ENCODE peak calls at places on chromosome 14, in four cellular contexts. One of them, this sample, is unnamed.

GRCh38 chr14:41297961-41298690 is 308.6 kb upstream of the LRFN5 start:
- DNase-seq in fibroblast of lung: peak; percentile 12
- DNase-seq in colonic mucosa: no peak
- DNase-seq in lower lobe of right lung: no peak
- DNase-seq in this sample: no peak

GRCh38 chr14:68693926-68694325 is 98.9 kb downstream of the ZFP36L1 start:
- DNase-seq in fibroblast of lung: no peak
- DNase-seq in colonic mucosa: no peak
- DNase-seq in lower lobe of right lung: no peak
- DNase-seq in this sample: no peak

GRCh38 chr14:24057271-24057670 is 5.5 kb downstream of the CARMIL3 start:
- DNase-seq in fibroblast of lung: no peak
- DNase-seq in colonic mucosa: no peak
- DNase-seq in lower lobe of right lung: no peak
- DNase-seq in this sample: no peak

GRCh38 chr14:58731465-58732330 is 93.9 kb downstream of the DACT1 start:
- DNase-seq in fibroblast of lung: peak; percentile 100
- DNase-seq in colonic mucosa: no peak
- DNase-seq in lower lobe of right lung: no peak
- DNase-seq in this sample: no peak

GRCh38 chr14:88452231-88452630 is 66.8 kb downstream of the SPATA7 start:
- DNase-seq in fibroblast of lung: no peak
- DNase-seq in colonic mucosa: no peak
- DNase-seq in lower lobe of right lung: no peak
- DNase-seq in this sample: no peak

GRCh38 chr14:52106853-52107252 is 38.0 kb upstream of the NID2 start:
- DNase-seq in fibroblast of lung: no peak
- DNase-seq in colonic mucosa: no peak
- DNase-seq in lower lobe of right lung: no peak
- DNase-seq in this sample: no peak

GRCh38 chr14:102622262-102622885 is 29.9 kb downstream of the RCOR1 start:
- DNase-seq in fibroblast of lung: no peak
- DNase-seq in colonic mucosa: no peak
- DNase-seq in lower lobe of right lung: no peak
- DNase-seq in this sample: peak; percentile 17

GRCh38 chr14:88411039-88411438 is 25.6 kb downstream of the SPATA7 start:
- DNase-seq in fibroblast of lung: no peak
- DNase-seq in colonic mucosa: no peak
- DNase-seq in lower lobe of right lung: peak; percentile 47
- DNase-seq in this sample: no peak

GRCh38 chr14:90641111-90642010 is 174.9 kb downstream of the TTC7B start:
- DNase-seq in fibroblast of lung: peak; percentile 39
- DNase-seq in colonic mucosa: no peak
- DNase-seq in lower lobe of right lung: no peak
- DNase-seq in this sample: no peak

GRCh38 chr14:101252443-101253214 is 308.7 kb upstream of the DIO3 start:
- DNase-seq in fibroblast of lung: no peak
- DNase-seq in colonic mucosa: no peak
- DNase-seq in lower lobe of right lung: no peak
- DNase-seq in this sample: no peak

GRCh38 chr14:23361320-23361719 is 3.7 kb downstream of the EFS start:
- DNase-seq in fibroblast of lung: peak; percentile 63
- DNase-seq in colonic mucosa: no peak
- DNase-seq in lower lobe of right lung: no peak
- DNase-seq in this sample: no peak

GRCh38 chr14:52563120-52563519 is 10.5 kb downstream of the GPR137C start:
- DNase-seq in fibroblast of lung: peak; percentile 68
- DNase-seq in colonic mucosa: no peak
- DNase-seq in lower lobe of right lung: no peak
- DNase-seq in this sample: no peak

GRCh38 chr14:50044040-50044651 is 72.2 kb downstream of the VCPKMT start:
- DNase-seq in fibroblast of lung: no peak
- DNase-seq in colonic mucosa: no peak
- DNase-seq in lower lobe of right lung: no peak
- DNase-seq in this sample: no peak

GRCh38 chr14:41606249-41607118 is at the start of gene LRFN5:
- DNase-seq in fibroblast of lung: peak; percentile 53
- DNase-seq in colonic mucosa: peak; percentile 21
- DNase-seq in lower lobe of right lung: no peak
- DNase-seq in this sample: no peak

GRCh38 chr14:59570122-59570521 is 6.5 kb downstream of the CCDC175 start:
- DNase-seq in fibroblast of lung: no peak
- DNase-seq in colonic mucosa: peak; percentile 41
- DNase-seq in lower lobe of right lung: no peak
- DNase-seq in this sample: no peak

GRCh38 chr14:88218119-88218915 is 104.8 kb downstream of the KCNK10 start:
- DNase-seq in fibroblast of lung: no peak
- DNase-seq in colonic mucosa: no peak
- DNase-seq in lower lobe of right lung: no peak
- DNase-seq in this sample: no peak

GRCh38 chr14:26163761-26164160 is 434.1 kb downstream of the NOVA1 start:
- DNase-seq in fibroblast of lung: peak; percentile 39
- DNase-seq in colonic mucosa: no peak
- DNase-seq in lower lobe of right lung: no peak
- DNase-seq in this sample: no peak

GRCh38 chr14:33897878-33898535 is 52.9 kb downstream of the EGLN3 start:
- DNase-seq in fibroblast of lung: no peak
- DNase-seq in colonic mucosa: no peak
- DNase-seq in lower lobe of right lung: no peak
- DNase-seq in this sample: no peak

GRCh38 chr14:96064866-96065265 is 25.7 kb downstream of the C14orf132 start:
- DNase-seq in fibroblast of lung: no peak
- DNase-seq in colonic mucosa: no peak
- DNase-seq in lower lobe of right lung: no peak
- DNase-seq in this sample: no peak

GRCh38 chr14:29320261-29320660 is 553.7 kb downstream of the FOXG1 start:
- DNase-seq in fibroblast of lung: peak; percentile 81
- DNase-seq in colonic mucosa: no peak
- DNase-seq in lower lobe of right lung: no peak
- DNase-seq in this sample: no peak

GRCh38 chr14:89067293-89067972 is 243.0 kb downstream of the TTC8 start:
- DNase-seq in fibroblast of lung: no peak
- DNase-seq in colonic mucosa: no peak
- DNase-seq in lower lobe of right lung: no peak
- DNase-seq in this sample: no peak

GRCh38 chr14:77830692-77831091 is 30.8 kb downstream of the ADCK1 start:
- DNase-seq in fibroblast of lung: no peak
- DNase-seq in colonic mucosa: no peak
- DNase-seq in lower lobe of right lung: no peak
- DNase-seq in this sample: no peak

GRCh38 chr14:61080591-61081010 is 99.6 kb downstream of the SLC38A6 start:
- DNase-seq in fibroblast of lung: peak; percentile 92
- DNase-seq in colonic mucosa: no peak
- DNase-seq in lower lobe of right lung: no peak
- DNase-seq in this sample: no peak

GRCh38 chr14:77067632-77068514 is 30.2 kb upstream of the CIPC start:
- DNase-seq in fibroblast of lung: peak; percentile 51
- DNase-seq in colonic mucosa: peak; percentile 64
- DNase-seq in lower lobe of right lung: peak; percentile 76
- DNase-seq in this sample: peak; percentile 79

GRCh38 chr14:85532981-85533820 is 3.3 kb downstream of the FLRT2 start:
- DNase-seq in fibroblast of lung: peak; percentile 85
- DNase-seq in colonic mucosa: peak; percentile 37
- DNase-seq in lower lobe of right lung: peak; percentile 43
- DNase-seq in this sample: peak; percentile 50

GRCh38 chr14:77026930-77027537 is 1.5 kb downstream of the IRF2BPL start:
- DNase-seq in fibroblast of lung: peak; percentile 56
- DNase-seq in colonic mucosa: no peak
- DNase-seq in lower lobe of right lung: peak; percentile 77
- DNase-seq in this sample: peak; percentile 72

GRCh38 chr14:51093371-51094281 is 1.3 kb downstream of the TRIM9 start:
- DNase-seq in fibroblast of lung: peak; percentile 20
- DNase-seq in colonic mucosa: peak; percentile 40
- DNase-seq in lower lobe of right lung: no peak
- DNase-seq in this sample: peak; percentile 70

GRCh38 chr14:53709381-53709780 is 247.2 kb downstream of the BMP4 start:
- DNase-seq in fibroblast of lung: no peak
- DNase-seq in colonic mucosa: no peak
- DNase-seq in lower lobe of right lung: no peak
- DNase-seq in this sample: no peak

GRCh38 chr14:29846339-29847129 is 81.1 kb downstream of the PRKD1 start:
- DNase-seq in fibroblast of lung: peak; percentile 19
- DNase-seq in colonic mucosa: no peak
- DNase-seq in lower lobe of right lung: no peak
- DNase-seq in this sample: no peak

GRCh38 chr14:101729382-101729781 is 32.1 kb upstream of the PPP2R5C start:
- DNase-seq in fibroblast of lung: no peak
- DNase-seq in colonic mucosa: peak; percentile 13
- DNase-seq in lower lobe of right lung: no peak
- DNase-seq in this sample: no peak

GRCh38 chr14:96616168-96616681 is 114.0 kb downstream of the PAPOLA start:
- DNase-seq in fibroblast of lung: no peak
- DNase-seq in colonic mucosa: no peak
- DNase-seq in lower lobe of right lung: no peak
- DNase-seq in this sample: no peak

GRCh38 chr14:38143651-38144505 is 63.8 kb upstream of the SSTR1 start:
- DNase-seq in fibroblast of lung: peak; percentile 73
- DNase-seq in colonic mucosa: no peak
- DNase-seq in lower lobe of right lung: no peak
- DNase-seq in this sample: no peak

GRCh38 chr14:77204907-77205306 is 23.3 kb downstream of the TMEM63C start:
- DNase-seq in fibroblast of lung: no peak
- DNase-seq in colonic mucosa: no peak
- DNase-seq in lower lobe of right lung: no peak
- DNase-seq in this sample: no peak

GRCh38 chr14:74964787-74965769 is 9.7 kb upstream of the PGF start:
- DNase-seq in fibroblast of lung: peak; percentile 42
- DNase-seq in colonic mucosa: no peak
- DNase-seq in lower lobe of right lung: no peak
- DNase-seq in this sample: no peak

GRCh38 chr14:93072659-93073365 is 42.9 kb downstream of the ITPK1 start:
- DNase-seq in fibroblast of lung: no peak
- DNase-seq in colonic mucosa: no peak
- DNase-seq in lower lobe of right lung: peak; percentile 64
- DNase-seq in this sample: no peak
- H3K4me1 ChIP-seq in fibroblast of lung: peaks cover 7% of the 10 kb centered on the region
- H3K4me1 ChIP-seq in colonic mucosa: peaks cover 11% of the 10 kb centered on the region
- H3K4me1 ChIP-seq in lower lobe of right lung: peaks cover 35% of the 10 kb centered on the region
- H3K4me1 ChIP-seq in this sample: peaks cover 19% of the 10 kb centered on the region

GRCh38 chr14:99899578-99900178 is 106.5 kb downstream of the EML1 start:
- DNase-seq in fibroblast of lung: peak; percentile 13
- DNase-seq in colonic mucosa: no peak
- DNase-seq in lower lobe of right lung: no peak
- DNase-seq in this sample: no peak
- TF ChIP-seq CTCF in fibroblast of lung: no peak
- TF ChIP-seq CTCF in colonic mucosa: peak; percentile 48
- TF ChIP-seq CTCF in lower lobe of right lung: peak; percentile 51
- TF ChIP-seq CTCF in this sample: peak; percentile 25

GRCh38 chr14:100096656-100097055 is 31.4 kb downstream of the EVL start:
- DNase-seq in fibroblast of lung: peak; percentile 42
- DNase-seq in colonic mucosa: no peak
- DNase-seq in lower lobe of right lung: no peak
- DNase-seq in this sample: no peak

GRCh38 chr14:100102156-100102785 is 37.0 kb downstream of the EVL start:
- DNase-seq in fibroblast of lung: no peak
- DNase-seq in colonic mucosa: no peak
- DNase-seq in lower lobe of right lung: no peak
- DNase-seq in this sample: no peak

GRCh38 chr14:100098171-100098570 is 32.9 kb downstream of the EVL start:
- DNase-seq in fibroblast of lung: no peak
- DNase-seq in colonic mucosa: no peak
- DNase-seq in lower lobe of right lung: no peak
- DNase-seq in this sample: no peak

GRCh38 chr14:100103261-100104005 is 38.2 kb downstream of the EVL start:
- DNase-seq in fibroblast of lung: no peak
- DNase-seq in colonic mucosa: no peak
- DNase-seq in lower lobe of right lung: no peak
- DNase-seq in this sample: no peak

GRCh38 chr14:100100032-100100405 is 34.8 kb downstream of the EVL start:
- DNase-seq in fibroblast of lung: no peak
- DNase-seq in colonic mucosa: no peak
- DNase-seq in lower lobe of right lung: no peak
- DNase-seq in this sample: no peak
- H3K4me1 ChIP-seq in fibroblast of lung: peaks cover 5% of the 10 kb centered on the region
- H3K4me1 ChIP-seq in colonic mucosa: no peaks in the 10 kb centered on the region
- H3K4me1 ChIP-seq in lower lobe of right lung: peaks cover 26% of the 10 kb centered on the region
- H3K4me1 ChIP-seq in this sample: peaks cover 7% of the 10 kb centered on the region

DNA sequence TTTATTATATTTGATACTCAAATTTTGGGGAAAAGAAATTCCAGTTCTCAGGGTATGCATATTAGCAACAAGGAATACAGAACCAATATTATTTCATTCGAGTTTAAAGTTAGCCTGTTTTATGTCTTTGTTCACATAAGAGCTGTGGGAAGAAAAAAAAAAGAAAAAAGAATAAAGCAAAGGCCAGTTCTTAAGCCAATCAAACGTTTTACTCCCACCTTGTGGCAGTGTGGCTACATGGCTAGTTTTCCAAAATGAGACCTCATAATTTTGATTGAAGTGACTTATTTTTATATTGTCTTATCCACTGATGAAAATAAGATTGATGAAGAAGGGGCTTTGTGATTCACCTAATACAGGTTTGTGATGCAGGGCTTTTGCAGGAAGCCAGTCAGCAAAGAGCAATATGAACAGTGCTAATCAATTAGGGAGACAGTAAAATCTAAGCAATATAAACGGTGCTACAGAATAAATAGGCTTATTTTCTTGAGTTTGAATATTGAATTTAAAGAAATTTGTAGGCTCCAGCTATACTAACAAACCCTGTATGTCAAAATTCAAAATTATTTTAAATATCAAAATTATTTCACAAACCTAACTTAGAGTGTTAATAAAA is 624.1 kb upstream of the FOXG1 start:
- DNase-seq in fibroblast of lung: peak; percentile 6
- DNase-seq in colonic mucosa: no peak
- DNase-seq in lower lobe of right lung: no peak
- DNase-seq in this sample: no peak
- TF ChIP-seq CTCF in fibroblast of lung: no peak
- TF ChIP-seq CTCF in colonic mucosa: no peak
- TF ChIP-seq CTCF in lower lobe of right lung: no peak
- TF ChIP-seq CTCF in this sample: no peak

GRCh38 chr14:104494483-104494882 is 85.1 kb upstream of the C14orf180 start:
- DNase-seq in fibroblast of lung: no peak
- DNase-seq in colonic mucosa: no peak
- DNase-seq in lower lobe of right lung: no peak
- DNase-seq in this sample: no peak
- H3K4me1 ChIP-seq in fibroblast of lung: no peaks in the 10 kb centered on the region
- H3K4me1 ChIP-seq in colonic mucosa: no peaks in the 10 kb centered on the region
- H3K4me1 ChIP-seq in lower lobe of right lung: no peaks in the 10 kb centered on the region
- H3K4me1 ChIP-seq in this sample: no peaks in the 10 kb centered on the region

This sample was measured in mucosa of descending colon.